ENCODE peak calls at places on chromosomes 2 and 18, in four cellular contexts. I, P, B and H are unnamed samples.

GRCh38 chr2:2542966-2543555 is 212.0 kb upstream of the MYT1L start:
- DNase-seq in P (no peak), I (no peak), B (peak), H (no peak)

GRCh38 chr2:111121873-111122630 is 1.3 kb downstream of the BCL2L11 start:
- DNase-seq in B (peak), P (peak), I (peak), H (peak)

GRCh38 chr2:61181382-61182058 is 19.5 kb downstream of the C2orf74 start:
- DNase-seq in B (no peak), P (no peak), I (no peak), H (no peak)

GRCh38 chr2:176419591-176420071 is 150.4 kb downstream of the MTX2 start:
- DNase-seq in B (no peak), I (peak), P (no peak), H (no peak)

GRCh38 chr2:59993721-59994120 is 559.7 kb downstream of the BCL11A start:
- DNase-seq in P (peak), I (no peak), B (no peak), H (no peak)

GRCh38 chr2:43152711-43153627 is 73.4 kb downstream of the ZFP36L2 start:
- DNase-seq in B (no peak), P (peak), I (no peak), H (no peak)

GRCh38 chr2:3170792-3171455 is 206.7 kb downstream of the EIPR1 start:
- DNase-seq in B (no peak), I (no peak), P (no peak), H (no peak)

GRCh38 chr18:75209952-75210261 is 690 bp upstream of the TSHZ1 start:
- DNase-seq in B (no peak), I (peak), P (no peak), H (peak)